ENCODE peak calls at places on chromosomes 3 and 15, in four cellular contexts. One of them, this sample, is unnamed.

GRCh38 chr3:161890147-161890625 is 393.6 kb downstream of the OTOL1 start:
- DNase-seq in Panc1: no peak
- DNase-seq in cardiac fibroblast: peak
- DNase-seq in WTC11: no peak
- DNase-seq in this sample: no peak

GRCh38 chr15:80072285-80072684 is 12.8 kb downstream of the ZFAND6 start:
- DNase-seq in Panc1: peak
- DNase-seq in cardiac fibroblast: peak
- DNase-seq in WTC11: no peak
- DNase-seq in this sample: no peak

GRCh38 chr3:107524214-107525100 is 1.7 kb downstream of the BBX start:
- DNase-seq in Panc1: no peak
- DNase-seq in cardiac fibroblast: peak
- DNase-seq in WTC11: peak
- DNase-seq in this sample: peak

GRCh38 chr3:120846073-120846472 is 61.9 kb upstream of the STXBP5L start:
- DNase-seq in Panc1: no peak
- DNase-seq in cardiac fibroblast: no peak
- DNase-seq in WTC11: peak
- DNase-seq in this sample: no peak

GRCh38 chr3:66075281-66075680 is 36.6 kb upstream of the MAGI1 start:
- DNase-seq in Panc1: no peak
- DNase-seq in cardiac fibroblast: peak
- DNase-seq in WTC11: no peak
- DNase-seq in this sample: no peak

GRCh38 chr3:160133757-160134156 is 91.5 kb upstream of the C3orf80 start:
- DNase-seq in Panc1: no peak
- DNase-seq in cardiac fibroblast: no peak
- DNase-seq in WTC11: peak
- DNase-seq in this sample: no peak

GRCh38 chr3:73481888-73482287 is 142.9 kb downstream of the PDZRN3 start:
- DNase-seq in Panc1: no peak
- DNase-seq in cardiac fibroblast: no peak
- DNase-seq in WTC11: no peak
- DNase-seq in this sample: no peak

GRCh38 chr15:33161209-33161608 is 33.3 kb downstream of the FMN1 start:
- DNase-seq in Panc1: no peak
- DNase-seq in cardiac fibroblast: no peak
- DNase-seq in WTC11: no peak
- DNase-seq in this sample: no peak

GRCh38 chr3:141454906-141455602 is 31.8 kb upstream of the RASA2 start:
- DNase-seq in Panc1: peak
- DNase-seq in cardiac fibroblast: peak
- DNase-seq in WTC11: peak
- DNase-seq in this sample: no peak

GRCh38 chr15:70488002-70488605 is 275.3 kb downstream of the UACA start:
- DNase-seq in Panc1: no peak
- DNase-seq in cardiac fibroblast: peak
- DNase-seq in WTC11: peak
- DNase-seq in this sample: peak

GRCh38 chr3:109927726-109928125 is 590.4 kb upstream of the DPPA4 start:
- DNase-seq in Panc1: no peak
- DNase-seq in cardiac fibroblast: peak
- DNase-seq in WTC11: no peak
- DNase-seq in this sample: no peak

GRCh38 chr15:62787401-62787800 is 255.1 kb upstream of the TPM1 start:
- DNase-seq in Panc1: no peak
- DNase-seq in cardiac fibroblast: no peak
- DNase-seq in WTC11: no peak
- DNase-seq in this sample: no peak

GRCh38 chr3:111800472-111800871 is 58.6 kb upstream of the PHLDB2 start:
- DNase-seq in Panc1: no peak
- DNase-seq in cardiac fibroblast: no peak
- DNase-seq in WTC11: no peak
- DNase-seq in this sample: no peak
- TF ChIP-seq CTCF in Panc1: no peak
- TF ChIP-seq CTCF in cardiac fibroblast: no peak
- TF ChIP-seq CTCF in WTC11: no peak
- TF ChIP-seq CTCF in this sample: no peak

GRCh38 chr3:29280675-29281264 is at the start of gene RBMS3:
- DNase-seq in Panc1: no peak
- DNase-seq in cardiac fibroblast: peak
- DNase-seq in WTC11: peak
- DNase-seq in this sample: peak
- TF ChIP-seq CTCF in Panc1: peak
- TF ChIP-seq CTCF in cardiac fibroblast: peak
- TF ChIP-seq CTCF in WTC11: no peak
- TF ChIP-seq CTCF in this sample: peak

GRCh38 chr3:48415251-48415953 is 14.5 kb downstream of the PLXNB1 start:
- DNase-seq in Panc1: no peak
- DNase-seq in cardiac fibroblast: no peak
- DNase-seq in WTC11: no peak
- DNase-seq in this sample: no peak
- TF ChIP-seq CTCF in Panc1: no peak
- TF ChIP-seq CTCF in cardiac fibroblast: no peak
- TF ChIP-seq CTCF in WTC11: no peak
- TF ChIP-seq CTCF in this sample: peak

GRCh38 chr15:59725172-59725486 is 36.0 kb upstream of the BNIP2 start:
- DNase-seq in Panc1: no peak
- DNase-seq in cardiac fibroblast: no peak
- DNase-seq in WTC11: no peak
- DNase-seq in this sample: no peak
- TF ChIP-seq CTCF in Panc1: peak
- TF ChIP-seq CTCF in cardiac fibroblast: no peak
- TF ChIP-seq CTCF in WTC11: no peak
- TF ChIP-seq CTCF in this sample: no peak

DNA sequence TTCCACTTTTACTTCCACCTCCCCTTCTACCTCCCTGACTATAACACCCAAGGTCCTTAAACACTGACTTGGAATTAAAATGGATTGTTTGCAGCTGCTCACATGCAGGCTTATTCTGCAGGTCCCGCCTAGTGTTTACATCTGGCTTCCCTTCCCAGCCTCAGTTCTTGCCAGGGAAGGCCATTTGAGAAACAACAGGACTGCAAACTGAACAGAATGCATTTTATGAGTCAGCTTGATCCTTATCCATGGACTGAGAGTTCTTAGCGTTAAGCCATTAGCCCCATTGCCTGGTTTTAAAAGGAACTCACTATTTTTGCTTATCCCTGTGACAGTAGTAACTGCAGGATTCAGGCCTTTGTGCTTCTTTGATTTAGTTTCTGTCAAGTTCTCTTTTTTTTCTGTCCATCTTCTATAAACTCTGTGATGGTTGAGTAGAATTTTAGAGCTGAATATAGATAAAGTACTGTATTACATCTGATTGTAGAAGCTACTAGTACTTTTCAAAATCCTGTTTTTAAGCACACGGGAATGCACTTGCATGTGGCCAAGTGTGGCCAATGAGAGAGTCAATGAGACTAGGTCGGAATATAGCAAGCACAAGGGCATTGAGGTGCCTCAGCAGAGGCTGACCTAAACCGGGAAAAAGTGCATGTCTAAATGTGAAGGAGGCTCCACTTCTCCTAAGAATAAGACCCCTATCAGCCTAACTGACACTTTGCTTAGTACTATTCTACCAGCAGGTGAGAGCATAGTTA is 106.4 kb downstream of the TUSC7 start:
- DNase-seq in Panc1: no peak
- DNase-seq in cardiac fibroblast: no peak
- DNase-seq in WTC11: no peak
- DNase-seq in this sample: no peak
- TF ChIP-seq CTCF in Panc1: no peak
- TF ChIP-seq CTCF in cardiac fibroblast: no peak
- TF ChIP-seq CTCF in WTC11: no peak
- TF ChIP-seq CTCF in this sample: no peak

This sample was measured in neural crest cell.